ENCODE peak calls at places on chromosomes 2 and 18, in nine cellular contexts. C is stomach; X is small intestine; R is left ventricle myocardium inferior; J is CD4-positive, CD25-positive, alpha-beta regulatory T cell; H is adrenal gland; B is HCT116; I is DND-41; Y is CD8-positive, alpha-beta memory T cell. S is an unnamed sample. For H3K4me1, H3K36me3 and H3K27me3, the result is how much of the 10 kb centered on the place peaks cover.

GRCh38 chr2:165833156-165833555 is 39.1 kb upstream of the GALNT3 start:
- DNase-seq in B (no peak), X (no peak), Y (no peak), J (no peak), H (no peak), I (no peak), R (no peak), C (no peak), S (no peak)

GRCh38 chr2:6944546-6944945 is 27.3 kb downstream of the RNF144A start:
- DNase-seq in J (no peak), B (no peak), R (no peak), H (no peak), Y (no peak), X (no peak), C (no peak), I (no peak), S (no peak)

GRCh38 chr2:72389447-72389846 is 241.8 kb upstream of the CYP26B1 start:
- DNase-seq in R (no peak), J (no peak), H (no peak), B (no peak), X (no peak), I (no peak), C (no peak), Y (no peak), S (no peak)

GRCh38 chr2:105102963-105103421 is 65.1 kb downstream of the MRPS9 start:
- DNase-seq in B (peak), J (no peak), R (no peak), Y (no peak), H (no peak), I (no peak), X (no peak), C (no peak), S (no peak)

GRCh38 chr18:79926306-79926705 is 25.1 kb downstream of the SLC66A2 start:
- DNase-seq in C (peak), B (no peak), R (no peak), I (no peak), H (peak), Y (no peak), J (no peak), X (no peak), S (peak)

GRCh38 chr2:168594778-168595177 is 138.7 kb downstream of the CERS6 start:
- DNase-seq in Y (no peak), I (no peak), B (no peak), H (no peak), R (no peak), C (no peak), X (no peak), J (no peak), S (no peak)

GRCh38 chr2:219368690-219369108 is 19.0 kb downstream of the DNPEP start:
- DNase-seq in R (no peak), Y (no peak), B (no peak), H (no peak), I (no peak), J (no peak), X (no peak), C (no peak), S (no peak)

GRCh38 chr2:153213022-153213421 is 265.5 kb downstream of the RPRM start:
- DNase-seq in Y (no peak), R (no peak), H (no peak), J (no peak), C (no peak), I (no peak), X (no peak), B (no peak), S (no peak)

GRCh38 chr2:106039634-106040033 is 154.5 kb downstream of the UXS1 start:
- DNase-seq in Y (no peak), H (no peak), C (no peak), J (no peak), B (no peak), X (no peak), I (no peak), R (no peak), S (peak)

GRCh38 chr2:1927896-1928568 is 183.7 kb upstream of the PXDN start:
- DNase-seq in X (no peak), Y (no peak), B (no peak), R (no peak), H (no peak), C (no peak), J (no peak), I (no peak), S (no peak)

GRCh38 chr2:219056896-219057708 is 3.6 kb downstream of the IHH start:
- DNase-seq in B (no peak), H (no peak), J (no peak), X (no peak), Y (no peak), C (peak), R (no peak), I (no peak), S (no peak)

GRCh38 chr2:222693837-222694236 is 22.4 kb downstream of the MOGAT1 start:
- DNase-seq in H (no peak), B (peak), C (no peak), J (no peak), Y (no peak), I (no peak), R (no peak), X (peak), S (no peak)

GRCh38 chr2:53353372-53354111 is 414.1 kb upstream of the CHAC2 start:
- DNase-seq in B (peak), X (no peak), C (no peak), H (no peak), J (no peak), Y (no peak), R (no peak), I (no peak), S (no peak)

GRCh38 chr2:38254796-38255195 is 122.3 kb downstream of the ATL2 start:
- DNase-seq in I (no peak), C (no peak), J (no peak), H (no peak), R (no peak), B (no peak), X (no peak), Y (no peak), S (no peak)

GRCh38 chr18:46283895-46284295 is 179.7 kb downstream of the HAUS1 start:
- DNase-seq in H (no peak), B (no peak), J (no peak), I (no peak), C (no peak), R (no peak), X (no peak), Y (no peak), S (no peak)

GRCh38 chr18:55405655-55406373 is 182.2 kb downstream of the TCF4 start:
- DNase-seq in X (no peak), Y (no peak), H (peak), B (no peak), I (no peak), R (peak), J (no peak), C (peak), S (peak)

GRCh38 chr2:134443814-134444480 is 190.1 kb downstream of the MGAT5 start:
- DNase-seq in H (no peak), J (no peak), I (no peak), Y (no peak), B (no peak), X (no peak), R (no peak), C (no peak), S (no peak)

GRCh38 chr18:50286391-50287027 is 983 bp downstream of the CXXC1 start:
- DNase-seq in H (peak), C (no peak), I (peak), J (no peak), R (no peak), X (peak), B (peak), Y (no peak), S (no peak)

GRCh38 chr2:109410021-109410815 is 203.5 kb downstream of the SEPTIN10 start:
- DNase-seq in R (no peak), I (no peak), C (no peak), H (no peak), J (no peak), Y (no peak), B (no peak), X (no peak), S (no peak)

GRCh38 chr18:14916181-14916580 is 168.2 kb downstream of the ANKRD30B start:
- DNase-seq in B (no peak), J (no peak), I (no peak), Y (no peak), X (no peak), H (no peak), C (no peak), R (no peak), S (no peak)

GRCh38 chr2:205766765-205767359 is 84.6 kb downstream of the NRP2 start:
- DNase-seq in R (peak), H (peak), X (peak), Y (peak), C (peak), J (peak), B (no peak), I (peak), S (no peak)

GRCh38 chr2:213281156-213281555 is 3.1 kb upstream of the SPAG16 start:
- DNase-seq in R (no peak), H (no peak), Y (no peak), B (no peak), C (no peak), X (no peak), I (no peak), J (no peak), S (no peak)

GRCh38 chr2:32981612-32982011 is 34.9 kb downstream of the LTBP1 start:
- DNase-seq in X (no peak), B (no peak), R (no peak), H (no peak), C (no peak), J (no peak), I (no peak), Y (no peak), S (no peak)

GRCh38 chr18:34258176-34258575 is 33.5 kb upstream of the NOL4 start:
- DNase-seq in C (no peak), Y (no peak), J (no peak), X (no peak), H (no peak), I (no peak), B (no peak), R (no peak), S (no peak)

GRCh38 chr2:139704606-139705005 is 924.4 kb upstream of the NXPH2 start:
- DNase-seq in R (no peak), B (no peak), Y (no peak), X (no peak), H (no peak), I (no peak), C (no peak), J (no peak), S (no peak)

GRCh38 chr18:62420151-62420512 is 95.0 kb downstream of the TNFRSF11A start:
- DNase-seq in H (no peak), I (no peak), Y (no peak), X (peak), B (no peak), J (no peak), C (no peak), R (no peak), S (no peak)

GRCh38 chr2:227370791-227371312 is 8.3 kb downstream of the TM4SF20 start:
- DNase-seq in R (no peak), X (no peak), I (no peak), C (no peak), B (no peak), Y (no peak), H (peak), J (no peak), S (no peak)

GRCh38 chr2:140863713-140864112 is 1267.1 kb downstream of the LRP1B start:
- DNase-seq in C (no peak), I (no peak), B (peak), R (no peak), J (no peak), H (no peak), Y (no peak), X (peak), S (no peak)

GRCh38 chr2:44770221-44771187 is 171.0 kb upstream of the SIX3 start:
- DNase-seq in B (no peak), X (no peak), I (no peak), H (no peak), C (no peak), J (no peak), R (no peak), Y (no peak), S (no peak)

GRCh38 chr2:143254108-143254507 is 124.9 kb downstream of the ARHGAP15 start:
- DNase-seq in C (no peak), I (peak), B (no peak), R (no peak), J (peak), H (no peak), X (no peak), Y (peak), S (no peak)
- H3K4me1 ChIP-seq in C (under half), I (half or more), B (under half), R (under half), J (half or more), H (under half), X (under half), Y (half or more), S (under half)

GRCh38 chr18:48800877-48801727 is 149.7 kb downstream of the SMAD7 start:
- DNase-seq in Y (no peak), B (no peak), C (peak), J (no peak), H (no peak), X (no peak), I (no peak), R (peak), S (peak)

GRCh38 chr18:48798334-48799197 is 152.2 kb downstream of the SMAD7 start:
- DNase-seq in B (no peak), C (peak), R (peak), H (no peak), X (no peak), I (no peak), Y (no peak), J (no peak), S (peak)

GRCh38 chr18:48799724-48800315 is 150.9 kb downstream of the SMAD7 start:
- DNase-seq in Y (no peak), B (no peak), H (no peak), I (no peak), X (no peak), R (peak), C (peak), J (no peak), S (peak)

GRCh38 chr18:48801728-48802542 is 148.8 kb downstream of the SMAD7 start:
- DNase-seq in R (peak), J (no peak), Y (no peak), B (no peak), I (no peak), C (peak), H (no peak), X (peak), S (peak)

GRCh38 chr18:48800479-48800876 is 150.3 kb downstream of the SMAD7 start:
- DNase-seq in Y (no peak), X (no peak), J (no peak), H (no peak), R (peak), B (no peak), C (peak), I (no peak), S (no peak)
- H3K36me3 ChIP-seq in Y (under half), X (under half), J (under half), H (under half), R (under half), B (under half), C (under half), I (under half), S (under half)

DNA sequence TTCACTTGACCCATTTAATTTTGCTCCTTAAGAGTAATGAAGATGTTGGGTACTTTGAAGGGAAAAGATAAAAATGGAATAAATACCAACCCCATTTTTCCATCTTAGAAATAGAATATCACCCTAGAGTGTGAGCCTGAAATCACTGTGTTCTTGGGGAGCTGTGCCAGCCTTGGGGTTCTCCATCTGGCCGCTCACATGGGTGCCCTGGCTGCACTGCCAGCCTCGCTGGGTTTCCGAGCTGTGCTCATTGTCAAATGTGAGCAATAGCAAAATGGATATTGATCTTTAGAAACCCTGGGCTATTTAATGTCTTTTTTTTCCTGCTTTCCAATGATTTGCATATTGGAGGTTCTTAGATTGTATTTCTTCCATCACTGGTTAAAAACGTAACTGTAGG is 9.3 kb downstream of the APCDD1 start:
- DNase-seq in X (no peak), I (no peak), J (no peak), Y (no peak), C (no peak), B (no peak), R (no peak), H (no peak), S (no peak)
- H3K27me3 ChIP-seq in X (under half), I (under half), J (under half), Y (under half), C (under half), B (under half), R (under half), H (under half), S (under half)

DNA sequence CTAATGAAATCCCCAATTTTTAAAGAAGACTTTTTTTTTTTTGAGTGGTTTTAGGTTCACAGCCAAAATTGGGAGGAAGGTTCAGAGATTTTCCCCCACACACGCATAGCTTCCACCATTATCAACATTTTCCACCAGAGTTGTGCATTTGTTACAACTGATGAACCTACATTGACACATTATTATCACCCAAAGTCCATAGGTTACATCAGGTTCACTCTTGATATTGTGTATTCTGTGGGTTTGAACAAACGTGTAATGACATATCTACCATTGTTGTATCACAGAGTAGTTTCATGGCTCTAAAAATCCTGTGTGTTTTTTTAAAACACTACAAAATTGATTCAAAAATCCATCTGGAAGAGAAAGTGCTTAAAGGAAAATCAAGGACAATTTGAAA is 101.8 kb downstream of the TANC1 start:
- DNase-seq in R (no peak), J (no peak), C (no peak), Y (no peak), B (no peak), H (no peak), X (no peak), I (no peak), S (no peak)
- H3K4me1 ChIP-seq in R (half or more), J (under half), C (under half), Y (under half), B (under half), H (under half), X (under half), I (under half), S (under half)

GRCh38 chr2:120988051-120988707 is 252.5 kb downstream of the GLI2 start:
- DNase-seq in R (no peak), H (no peak), J (no peak), I (no peak), B (no peak), Y (no peak), C (peak), X (no peak), S (peak)

GRCh38 chr2:120989556-120989848 is 253.8 kb downstream of the GLI2 start:
- DNase-seq in Y (no peak), B (no peak), H (no peak), J (no peak), R (no peak), C (peak), X (no peak), I (no peak), S (peak)

GRCh38 chr2:120989911-120990441 is 254.3 kb downstream of the GLI2 start:
- DNase-seq in H (no peak), Y (no peak), C (peak), I (no peak), R (no peak), J (no peak), B (no peak), X (no peak), S (peak)

GRCh38 chr2:120990451-120990871 is 254.8 kb downstream of the GLI2 start:
- DNase-seq in C (peak), H (no peak), Y (no peak), B (no peak), J (no peak), I (no peak), X (no peak), R (no peak), S (peak)

GRCh38 chr2:120988741-120989555 is 253.3 kb downstream of the GLI2 start:
- DNase-seq in C (peak), H (no peak), J (no peak), B (no peak), I (no peak), X (no peak), R (no peak), Y (no peak), S (peak)
- H3K36me3 ChIP-seq in C (half or more), H (under half), J (under half), B (under half), I (under half), X (under half), R (under half), Y (under half), S (under half)

GRCh38 chr18:74571895-74572680 is 25.6 kb upstream of the ZNF407 start:
- DNase-seq in I (no peak), Y (no peak), H (no peak), J (no peak), X (no peak), R (peak), B (no peak), C (no peak), S (no peak)

GRCh38 chr18:74564012-74564411 is 29.7 kb downstream of the CNDP1 start:
- DNase-seq in C (no peak), H (no peak), B (no peak), J (no peak), I (no peak), R (no peak), Y (no peak), X (peak), S (no peak)

GRCh38 chr18:74569401-74569800 is 28.3 kb upstream of the ZNF407 start:
- DNase-seq in J (no peak), Y (no peak), X (no peak), R (no peak), C (no peak), I (no peak), B (no peak), H (no peak), S (no peak)

GRCh38 chr18:74570266-74570665 is 27.4 kb upstream of the ZNF407 start:
- DNase-seq in I (no peak), X (peak), B (no peak), R (no peak), Y (no peak), C (no peak), H (no peak), J (no peak), S (no peak)

DNA sequence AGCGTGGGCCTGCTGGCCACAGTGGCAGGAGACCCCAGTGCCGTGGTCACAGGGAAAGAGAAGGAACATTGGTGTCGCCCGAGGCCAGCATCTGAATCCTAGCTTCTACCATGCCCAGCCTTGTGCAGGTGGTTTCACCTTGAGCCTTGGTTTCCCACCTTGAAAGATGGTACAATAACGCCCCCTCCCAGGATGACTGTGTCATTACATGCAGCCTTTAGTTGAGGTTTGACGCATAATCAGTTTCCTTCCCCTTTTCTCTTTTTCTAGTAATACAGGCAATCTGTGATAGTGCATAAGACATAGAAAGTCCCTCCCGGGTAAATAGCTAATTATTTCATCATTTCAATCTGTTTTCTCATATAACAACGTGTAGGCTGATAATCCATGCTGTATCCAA is 29.9 kb upstream of the ZNF407 start:
- DNase-seq in C (no peak), R (no peak), H (no peak), X (no peak), J (no peak), Y (no peak), I (no peak), B (no peak), S (no peak)
- H3K27me3 ChIP-seq in C (under half), R (under half), H (under half), X (under half), J (under half), Y (under half), I (under half), B (under half), S (under half)

S was measured in tibial artery.